ENCODE peak calls at places on chromosomes 5 and 9, in five cellular contexts. X is H1, H is HepG2, B is GM12878, M is K562. P is an unnamed sample.

GRCh38 chr9:128214571-128215490 is 11.7 kb downstream of the DNM1 start:
- DNase-seq in M (no peak), B (no peak), H (no peak), X (no peak), P (peak)

GRCh38 chr9:71683598-71684235 is 84.6 kb downstream of the CEMIP2 start:
- DNase-seq in M (no peak), B (no peak), X (peak), H (no peak), P (peak)

GRCh38 chr9:23723672-23724071 is 102.4 kb downstream of the ELAVL2 start:
- DNase-seq in B (no peak), X (no peak), M (no peak), H (no peak), P (no peak)

GRCh38 chr9:127856094-127856740 is 1.8 kb upstream of the ENG start:
- DNase-seq in B (no peak), H (no peak), X (no peak), M (no peak), P (no peak)

GRCh38 chr9:116656535-116656934 is 30.6 kb upstream of the TRIM32 start:
- DNase-seq in H (no peak), M (no peak), X (no peak), B (no peak), P (no peak)

GRCh38 chr5:179343902-179344300 is 1.4 kb downstream of the ADAMTS2 start:
- DNase-seq in B (no peak), X (peak), H (no peak), M (no peak), P (peak)

GRCh38 chr9:8186553-8186952 is 387.0 kb upstream of the DMAC1 start:
- DNase-seq in M (no peak), H (no peak), B (no peak), X (no peak), P (no peak)

GRCh38 chr5:98341038-98341710 is 432.3 kb upstream of the RGMB start:
- DNase-seq in H (no peak), M (no peak), B (no peak), X (no peak), P (no peak)

GRCh38 chr9:88041447-88041846 is 67.1 kb upstream of the CDK20 start:
- DNase-seq in B (no peak), H (peak), X (no peak), M (no peak), P (peak)

GRCh38 chr5:127029513-127030258 is 672 bp downstream of the MARCHF3 start:
- DNase-seq in B (no peak), X (peak), M (peak), H (peak), P (peak)

GRCh38 chr5:180135128-180135955 is 63.8 kb upstream of the RNF130 start:
- DNase-seq in B (no peak), M (no peak), X (peak), H (no peak), P (no peak)

GRCh38 chr9:122058707-122059106 is 34.4 kb downstream of the TTLL11 start:
- DNase-seq in X (no peak), H (no peak), M (no peak), B (no peak), P (peak)

GRCh38 chr5:6674886-6675285 is 38.3 kb upstream of the TENT4A start:
- DNase-seq in B (no peak), H (no peak), M (no peak), X (no peak), P (no peak)

GRCh38 chr9:10265102-10265708 is 347.6 kb downstream of the PTPRD start:
- DNase-seq in H (no peak), X (no peak), B (no peak), M (no peak), P (no peak)

GRCh38 chr9:34546834-34547827 is 24.3 kb upstream of the ENHO start:
- DNase-seq in H (peak), M (peak), X (peak), B (no peak), P (peak)

GRCh38 chr5:565782-566445 is 41.7 kb upstream of the SLC9A3 start:
- DNase-seq in H (no peak), X (peak), M (no peak), B (no peak), P (no peak)
- TF ChIP-seq GABPA in H (no peak), X (peak), M (no peak), B (no peak), P (no peak)

GRCh38 chr9:37040508-37041127 is 6.5 kb upstream of the PAX5 start:
- DNase-seq in M (no peak), X (no peak), B (no peak), H (no peak), P (no peak)
- TF ChIP-seq YY1 in M (no peak), X (no peak), B (no peak), H (no peak), P (no peak)

GRCh38 chr9:30198463-30199309 is 2185.8 kb upstream of the ACO1 start:
- DNase-seq in X (no peak), B (no peak), H (no peak), M (no peak), P (no peak)

GRCh38 chr9:30201024-30201423 is 2183.4 kb upstream of the ACO1 start:
- DNase-seq in X (no peak), H (no peak), M (no peak), B (no peak), P (no peak)

GRCh38 chr9:30197954-30198353 is 2186.5 kb upstream of the ACO1 start:
- DNase-seq in H (peak), M (no peak), B (no peak), X (no peak), P (no peak)
- TF ChIP-seq GABPA in H (no peak), M (no peak), B (no peak), X (no peak), P (no peak)

GRCh38 chr9:104494808-104495207 is 9.3 kb upstream of the OR13F1 start:
- DNase-seq in H (no peak), M (no peak), B (no peak), X (no peak), P (peak)
- TF ChIP-seq YY1 in H (no peak), M (no peak), B (no peak), X (no peak), P (no peak)

DNA sequence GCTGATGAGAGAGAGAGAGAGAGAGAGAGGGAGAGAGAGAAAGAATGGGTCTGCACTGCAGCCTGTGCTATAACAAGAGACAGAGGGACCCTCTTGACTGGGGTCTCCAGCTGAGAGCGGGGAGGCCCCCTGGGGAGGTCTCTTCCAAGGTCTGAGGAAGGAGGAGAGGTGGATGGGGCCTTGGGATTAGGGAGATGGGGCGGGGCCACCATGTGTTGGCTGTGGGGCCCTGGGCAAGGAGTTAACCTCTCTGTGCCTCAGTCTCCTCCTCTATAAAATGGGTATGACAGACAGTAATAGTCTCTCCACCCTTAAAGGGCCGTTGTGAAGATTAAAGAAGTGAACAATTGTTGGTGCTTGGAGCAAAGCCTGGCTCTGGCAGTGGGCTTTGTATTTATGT is 134.7 kb upstream of the IER5L start:
- DNase-seq in B (no peak), M (no peak), X (no peak), H (no peak), P (no peak)
- TF ChIP-seq GABPA in B (no peak), M (no peak), X (no peak), H (no peak), P (no peak)

DNA sequence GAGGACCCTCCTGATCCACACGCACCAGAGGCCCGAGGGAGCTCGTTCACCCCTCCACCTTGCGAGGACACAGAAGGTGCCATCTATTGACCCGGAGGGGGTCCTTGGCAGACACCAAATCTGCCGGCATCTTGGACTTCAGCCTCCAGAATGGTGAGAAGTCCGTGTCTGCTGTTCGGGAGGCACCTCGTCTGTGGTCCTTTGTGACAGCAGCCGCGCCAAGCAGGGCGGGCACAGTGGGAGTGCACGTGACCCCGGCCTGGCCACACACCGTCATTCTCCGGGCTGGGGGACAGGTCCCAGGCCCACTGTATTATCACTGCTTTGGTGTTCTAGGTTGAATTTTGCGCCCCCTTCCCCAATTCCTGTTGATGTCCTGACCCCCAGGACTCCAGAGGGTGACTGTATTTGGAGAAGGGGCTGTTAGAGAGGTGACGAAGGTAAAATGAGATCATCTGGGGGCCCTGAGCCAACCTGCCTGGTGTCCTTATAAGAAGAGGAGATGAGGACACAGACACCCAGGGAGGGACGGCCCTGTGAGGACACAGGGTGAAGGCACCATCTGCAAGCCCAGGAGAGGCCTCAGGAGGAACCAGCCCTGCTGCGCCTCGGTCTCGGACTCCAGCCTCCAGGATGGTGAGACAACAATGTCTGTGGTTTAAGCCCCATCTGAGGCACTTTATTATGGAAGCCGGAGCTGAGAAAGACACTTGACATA is 15.6 kb downstream of the LPCAT1 start:
- DNase-seq in H (no peak), B (no peak), X (no peak), M (no peak), P (no peak)
- TF ChIP-seq YY1 in H (no peak), B (no peak), X (no peak), M (no peak), P (no peak)

GRCh38 chr9:12738296-12738695 is 36.5 kb upstream of the LURAP1L start:
- DNase-seq in H (no peak), B (no peak), M (no peak), X (no peak), P (no peak)

GRCh38 chr9:12740845-12741244 is 34.0 kb upstream of the LURAP1L start:
- DNase-seq in H (no peak), M (no peak), B (no peak), X (no peak), P (no peak)

GRCh38 chr9:12739014-12739413 is 35.8 kb upstream of the LURAP1L start:
- DNase-seq in B (no peak), H (no peak), M (no peak), X (no peak), P (no peak)

GRCh38 chr9:12735669-12736068 is 39.2 kb upstream of the LURAP1L start:
- DNase-seq in M (no peak), X (no peak), H (no peak), B (peak), P (no peak)

DNA sequence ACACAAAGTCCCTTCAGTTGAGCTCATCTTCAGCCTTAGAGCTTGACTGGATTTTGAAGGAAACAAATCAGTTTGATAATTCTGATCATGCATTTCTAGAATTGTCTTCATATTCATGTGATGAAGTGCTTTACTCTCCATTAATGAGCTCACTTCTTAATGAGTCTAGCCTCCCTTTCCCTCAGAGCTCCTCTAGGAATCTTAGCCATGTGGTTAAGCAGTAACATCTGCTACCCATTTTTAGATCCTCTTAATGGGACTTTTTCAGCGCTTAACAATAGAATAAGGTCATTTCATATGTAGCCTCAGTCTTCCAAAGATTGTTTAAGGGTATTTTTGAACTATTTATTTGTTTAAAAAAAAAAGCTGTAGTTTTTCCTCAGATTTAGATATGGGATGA is 36.9 kb upstream of the LURAP1L start:
- DNase-seq in B (no peak), X (no peak), M (no peak), H (no peak), P (no peak)
- TF ChIP-seq GABPA in B (no peak), X (no peak), M (no peak), H (no peak), P (no peak)

GRCh38 chr9:130835441-130836298 is 616 bp downstream of the ABL1 start:
- DNase-seq in X (peak), B (no peak), H (no peak), M (peak), P (peak)
- TF ChIP-seq YY1 in X (no peak), B (no peak), H (no peak), M (no peak), P (no peak)

GRCh38 chr9:113360242-113360842 is 11.0 kb downstream of the BSPRY start:
- DNase-seq in M (no peak), H (no peak), B (no peak), X (no peak), P (no peak)

GRCh38 chr9:113356686-113357292 is 7.4 kb downstream of the BSPRY start:
- DNase-seq in B (no peak), M (no peak), X (no peak), H (no peak), P (no peak)

GRCh38 chr9:113359385-113359784 is 10.0 kb downstream of the BSPRY start:
- DNase-seq in H (no peak), X (no peak), B (no peak), M (no peak), P (no peak)

GRCh38 chr9:113363336-113363735 is 13.4 kb downstream of the HDHD3 start:
- DNase-seq in X (no peak), B (no peak), M (no peak), H (no peak), P (no peak)

DNA sequence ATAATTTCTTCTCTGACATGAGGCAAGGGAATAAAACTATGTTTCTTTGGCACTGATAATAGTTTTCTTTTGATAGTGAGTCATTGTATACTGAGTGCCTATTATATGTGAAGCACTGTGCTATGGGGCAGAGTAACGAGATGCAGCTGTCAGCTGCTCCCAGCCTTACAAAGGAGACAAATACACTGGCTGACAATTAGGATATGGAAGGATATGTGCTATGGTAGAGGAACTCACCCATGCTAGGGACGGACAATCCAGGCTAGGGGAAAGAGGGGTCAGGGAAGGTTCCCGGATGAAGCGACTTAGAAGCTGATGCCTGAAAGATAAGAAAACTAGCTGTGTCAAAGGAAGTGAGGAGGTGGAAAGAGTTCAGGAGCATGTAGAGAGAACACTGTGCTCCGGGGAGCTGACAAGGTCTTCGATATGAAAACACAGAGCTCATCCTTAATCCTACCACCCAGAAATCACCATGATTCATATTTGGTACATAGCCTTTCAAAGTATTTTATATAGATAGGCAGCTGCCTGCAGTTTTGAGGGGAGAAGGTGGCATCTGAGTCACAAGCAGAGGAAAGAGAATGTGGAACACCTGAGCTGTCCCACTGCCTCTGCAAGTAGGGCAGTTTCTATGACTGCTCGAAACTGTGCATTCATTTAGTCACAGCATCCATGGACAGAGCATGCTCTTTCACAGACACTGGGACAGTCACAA is 12.1 kb downstream of the BSPRY start:
- DNase-seq in M (peak), X (no peak), H (no peak), B (no peak), P (no peak)
- TF ChIP-seq GABPA in M (no peak), X (no peak), H (no peak), B (no peak), P (no peak)

GRCh38 chr5:159475026-159475425 is 144.7 kb upstream of the IL12B start:
- DNase-seq in X (no peak), M (no peak), B (no peak), H (no peak), P (no peak)
- TF ChIP-seq YY1 in X (no peak), M (no peak), B (no peak), H (no peak), P (no peak)